ENCODE peak calls at places on chromosome X, in four cellular contexts. N is sigmoid colon, O is GM23338, W is BE2C. R is an unnamed sample.

GRCh38 chrX:110836982-110837381 is 41.4 kb upstream of the CHRDL1 start:
- DNase-seq in N (no peak), O (peak; percentile 65), W (peak; percentile 16), R (peak; percentile 57)

GRCh38 chrX:13340182-13340791 is 20.4 kb upstream of the ATXN3L start:
- DNase-seq in N (no peak), O (no peak), W (no peak), R (no peak)

GRCh38 chrX:20517565-20517964 is 250.9 kb upstream of the RPS6KA3 start:
- DNase-seq in N (no peak), O (no peak), W (peak; percentile 15), R (no peak)

GRCh38 chrX:110317820-110318663 is at the start of gene AMMECR1:
- DNase-seq in N (peak; percentile 86), O (peak; percentile 81), W (peak; percentile 82), R (peak; percentile 87)

GRCh38 chrX:8364369-8365141 is 100.1 kb upstream of the VCX3B start:
- DNase-seq in N (no peak), O (peak; percentile 81), W (peak; percentile 38), R (peak; percentile 63)

GRCh38 chrX:122641136-122641535 is 542.9 kb upstream of the GRIA3 start:
- DNase-seq in N (no peak), O (no peak), W (no peak), R (no peak)

GRCh38 chrX:18769364-18769763 is 61.9 kb downstream of the PPEF1 start:
- DNase-seq in N (no peak), O (no peak), W (no peak), R (no peak)

GRCh38 chrX:21374163-21374993 is at the start of gene CNKSR2:
- DNase-seq in N (peak; percentile 75), O (peak; percentile 74), W (peak; percentile 89), R (peak; percentile 78)

GRCh38 chrX:68511255-68511654 is 12.4 kb downstream of the YIPF6 start:
- DNase-seq in N (no peak), O (peak; percentile 55), W (peak; percentile 35), R (peak; percentile 51)

GRCh38 chrX:39645059-39645895 is 452.5 kb downstream of the BCOR start:
- DNase-seq in N (peak; percentile 87), O (no peak), W (peak; percentile 64), R (no peak)

GRCh38 chrX:140091276-140091886 is 126.1 kb upstream of the CXorf66 start:
- DNase-seq in N (peak; percentile 60), O (peak; percentile 51), W (peak; percentile 26), R (peak; percentile 48)

GRCh38 chrX:85627363-85627762 is 247.9 kb upstream of the POF1B start:
- DNase-seq in N (no peak), O (peak; percentile 36), W (no peak), R (no peak)

GRCh38 chrX:11504234-11504633 is 161.5 kb downstream of the ARHGAP6 start:
- DNase-seq in N (no peak), O (peak; percentile 8), W (no peak), R (no peak)

GRCh38 chrX:41781500-41781899 is 57.5 kb downstream of the GPR82 start:
- DNase-seq in N (no peak), O (peak; percentile 62), W (peak; percentile 12), R (peak; percentile 49)

GRCh38 chrX:133924548-133924947 is 60.8 kb downstream of the GPC3 start:
- DNase-seq in N (no peak), O (no peak), W (no peak), R (no peak)

GRCh38 chrX:98067611-98068010 is 1183.9 kb downstream of the RPA4 start:
- DNase-seq in N (no peak), O (no peak), W (no peak), R (no peak)

GRCh38 chrX:47644557-47645091 is 5.7 kb downstream of the ELK1 start:
- DNase-seq in N (no peak), O (peak; percentile 73), W (peak; percentile 45), R (peak; percentile 61)

GRCh38 chrX:101460669-101461068 is 24.6 kb upstream of the ARMCX4 start:
- DNase-seq in N (no peak), O (no peak), W (no peak), R (no peak)

DNA sequence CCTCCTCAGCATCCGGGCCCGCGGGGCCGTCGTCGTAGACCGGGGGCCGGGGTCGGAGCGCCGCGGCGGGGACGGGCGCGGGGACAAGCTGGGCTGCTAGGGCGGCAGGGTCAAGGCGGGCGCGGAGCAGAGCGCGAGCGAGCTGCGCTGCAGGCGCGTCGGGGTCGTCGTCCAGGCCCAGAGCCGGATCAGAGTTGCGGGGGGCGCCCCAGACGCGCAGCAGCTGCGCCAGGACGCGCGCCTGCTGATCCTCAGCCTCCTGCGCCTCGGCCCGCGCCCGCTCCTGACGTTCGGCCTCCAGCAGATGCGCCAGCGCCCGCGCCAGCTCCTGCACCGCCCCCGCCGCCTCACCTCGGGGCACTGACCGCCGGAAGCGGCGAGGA is 3.5 kb downstream of the PCSK1N start:
- DNase-seq in N (no peak), O (peak; percentile 68), W (no peak), R (no peak)
- H3K27me3 ChIP-seq in N (peaks cover 16% of the 10 kb centered on the region), O (peaks cover 84% of the 10 kb centered on the region), W (no peaks in the 10 kb centered on the region), R (peaks cover 65% of the 10 kb centered on the region)

GRCh38 chrX:135585153-135585552 is 64.7 kb downstream of the INTS6L start:
- DNase-seq in N (no peak), O (peak; percentile 1), W (no peak), R (no peak)
- H3K27me3 ChIP-seq in N (no peaks in the 10 kb centered on the region), O (no peaks in the 10 kb centered on the region), W (no peaks in the 10 kb centered on the region), R (no peaks in the 10 kb centered on the region)

GRCh38 chrX:115067812-115068211 is 50.4 kb upstream of the IL13RA2 start:
- DNase-seq in N (no peak), O (no peak), W (no peak), R (no peak)

GRCh38 chrX:115065304-115065703 is 47.9 kb upstream of the IL13RA2 start:
- DNase-seq in N (no peak), O (no peak), W (no peak), R (no peak)

GRCh38 chrX:115068896-115069295 is 51.5 kb upstream of the IL13RA2 start:
- DNase-seq in N (peak; percentile 56), O (no peak), W (no peak), R (no peak)
- H3K27me3 ChIP-seq in N (no peaks in the 10 kb centered on the region), O (no peaks in the 10 kb centered on the region), W (no peaks in the 10 kb centered on the region), R (no peaks in the 10 kb centered on the region)

DNA sequence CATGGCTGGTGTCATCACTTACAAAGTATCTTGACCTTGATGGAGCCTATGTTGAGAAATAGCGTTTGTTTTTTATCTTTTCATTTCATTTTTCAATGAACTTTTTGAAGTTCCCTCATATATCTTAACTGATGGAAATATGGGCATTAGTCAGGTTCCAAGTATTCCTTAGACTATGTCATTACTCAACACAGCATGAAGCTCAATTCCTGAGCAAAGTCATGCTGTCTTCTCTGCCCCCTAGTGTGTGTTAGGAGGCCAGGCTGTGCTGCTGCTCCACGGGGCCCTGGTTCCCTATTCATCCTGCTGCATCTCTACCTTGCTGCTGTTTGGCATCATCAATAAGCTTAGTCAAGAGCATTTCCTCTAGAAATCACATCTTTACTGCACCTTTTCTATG is 40.9 kb downstream of the GPR143 start:
- DNase-seq in N (no peak), O (no peak), W (no peak), R (no peak)
- H3K27me3 ChIP-seq in N (no peaks in the 10 kb centered on the region), O (no peaks in the 10 kb centered on the region), W (no peaks in the 10 kb centered on the region), R (no peaks in the 10 kb centered on the region)

GRCh38 chrX:107780525-107780924 is 3.0 kb downstream of the NCBP2L start:
- DNase-seq in N (no peak), O (no peak), W (no peak), R (no peak)
- H3K27me3 ChIP-seq in N (no peaks in the 10 kb centered on the region), O (peaks cover 13% of the 10 kb centered on the region), W (no peaks in the 10 kb centered on the region), R (no peaks in the 10 kb centered on the region)

DNA sequence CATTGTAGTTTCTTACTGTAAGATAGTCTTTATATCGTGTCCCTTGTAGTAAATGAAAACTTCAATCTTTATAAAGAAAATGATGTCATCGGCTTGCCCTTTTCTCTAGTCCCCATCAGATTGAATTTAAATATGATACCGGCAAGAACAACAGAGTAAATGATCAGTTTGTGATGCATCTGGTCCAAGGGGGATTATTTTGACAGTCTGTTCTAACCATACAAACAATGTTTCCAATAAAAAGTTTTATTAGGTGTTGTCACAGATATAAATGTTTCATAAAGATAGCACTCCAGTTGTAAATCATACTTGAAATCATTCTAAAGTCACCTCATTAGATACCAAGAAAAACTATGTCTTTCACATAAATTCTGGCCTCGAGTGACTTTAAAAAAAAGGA is 72.3 kb downstream of the SLC9A6 start:
- DNase-seq in N (no peak), O (no peak), W (no peak), R (no peak)
- H3K27me3 ChIP-seq in N (no peaks in the 10 kb centered on the region), O (no peaks in the 10 kb centered on the region), W (no peaks in the 10 kb centered on the region), R (no peaks in the 10 kb centered on the region)

GRCh38 chrX:37349131-37350033 is at the start of gene PRRG1:
- DNase-seq in N (peak; percentile 87), O (peak; percentile 83), W (peak; percentile 86), R (peak; percentile 94)

GRCh38 chrX:37350034-37350365 is 836 bp downstream of the PRRG1 start:
- DNase-seq in N (no peak), O (no peak), W (no peak), R (peak; percentile 30)

GRCh38 chrX:37353646-37354045 is 4.5 kb downstream of the PRRG1 start:
- DNase-seq in N (no peak), O (no peak), W (no peak), R (no peak)

GRCh38 chrX:37347420-37347819 is 1.7 kb upstream of the PRRG1 start:
- DNase-seq in N (no peak), O (peak; percentile 13), W (no peak), R (no peak)

DNA sequence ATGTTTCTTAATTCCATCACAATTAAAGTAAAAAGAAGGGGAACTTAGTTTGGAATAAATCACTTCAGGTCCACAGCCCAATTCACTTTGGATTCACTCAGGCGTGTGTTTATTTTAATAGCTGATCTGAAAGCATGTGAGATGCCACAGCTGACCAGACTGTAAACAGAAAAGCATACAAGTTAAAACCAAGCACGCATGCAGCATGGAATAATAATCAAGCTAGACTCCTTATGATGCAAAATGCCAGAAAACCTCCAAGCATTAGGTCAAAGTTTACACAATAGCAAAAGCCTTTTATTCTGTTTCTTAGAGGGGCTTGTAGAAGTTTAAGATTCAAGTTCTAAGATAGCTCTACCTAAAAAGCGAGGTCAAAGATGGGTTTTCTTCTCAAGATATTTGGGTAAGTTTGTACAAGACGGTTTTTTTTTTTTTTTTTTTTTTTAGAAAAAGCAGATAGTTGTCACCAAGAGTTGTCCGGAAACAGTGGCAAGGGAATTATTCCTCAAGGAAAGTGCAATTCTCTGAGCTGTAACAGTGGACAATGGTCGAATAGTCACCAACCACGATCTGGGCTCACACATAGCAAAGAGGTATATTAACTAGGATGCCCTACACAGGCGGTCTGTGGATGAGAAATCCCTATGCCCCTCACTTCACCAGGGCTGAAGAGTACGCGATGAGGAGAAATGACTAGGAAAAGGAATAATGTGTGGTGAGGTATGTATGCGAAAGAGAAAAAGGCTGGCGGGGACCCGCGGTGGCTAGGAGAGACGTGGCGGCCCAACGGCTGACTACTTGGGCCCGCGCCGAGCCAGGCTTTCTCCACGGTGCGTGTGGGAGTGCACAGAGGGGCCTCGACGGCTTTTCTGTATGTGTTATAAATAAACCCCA is 680 bp upstream of the PRRG1 start:
- DNase-seq in N (no peak), O (no peak), W (no peak), R (no peak)
- H3K27me3 ChIP-seq in N (no peaks in the 10 kb centered on the region), O (no peaks in the 10 kb centered on the region), W (no peaks in the 10 kb centered on the region), R (no peaks in the 10 kb centered on the region)

R was measured in cardiac muscle cell.